ENCODE peak calls at places on chromosomes 2 and 18, in seven cellular contexts. One of them, this sample, is unnamed.

GRCh38 chr2:121043061-121043826 is 241.8 kb downstream of the TFCP2L1 start:
- DNase-seq in mesenchymal stem cell: no peak
- DNase-seq in DMS53: no peak
- DNase-seq in stimulated activated CD8-positive, alpha-beta memory T cell treated with anti-CD3 and anti-CD28 coated beads, Interleukin-4, amount 100 ng/mL, for 1 hour: no peak
- DNase-seq in KG1: no peak
- DNase-seq in naive thymus-derived CD8-positive, alpha-beta T cell: no peak
- DNase-seq in HuH-7: no peak
- DNase-seq in this sample: no peak

GRCh38 chr2:42575458-42576064 is 7.1 kb downstream of the MTA3 start:
- DNase-seq in mesenchymal stem cell: no peak
- DNase-seq in DMS53: no peak
- DNase-seq in stimulated activated CD8-positive, alpha-beta memory T cell treated with anti-CD3 and anti-CD28 coated beads, Interleukin-4, amount 100 ng/mL, for 1 hour: no peak
- DNase-seq in KG1: no peak
- DNase-seq in naive thymus-derived CD8-positive, alpha-beta T cell: no peak
- DNase-seq in HuH-7: no peak
- DNase-seq in this sample: no peak

GRCh38 chr2:63050186-63050915 is at the start of gene OTX1:
- DNase-seq in mesenchymal stem cell: no peak
- DNase-seq in DMS53: peak
- DNase-seq in stimulated activated CD8-positive, alpha-beta memory T cell treated with anti-CD3 and anti-CD28 coated beads, Interleukin-4, amount 100 ng/mL, for 1 hour: no peak
- DNase-seq in KG1: no peak
- DNase-seq in naive thymus-derived CD8-positive, alpha-beta T cell: no peak
- DNase-seq in HuH-7: peak
- DNase-seq in this sample: peak

GRCh38 chr2:222561817-222562424 is 94.0 kb downstream of the FARSB start:
- DNase-seq in mesenchymal stem cell: peak
- DNase-seq in DMS53: peak
- DNase-seq in stimulated activated CD8-positive, alpha-beta memory T cell treated with anti-CD3 and anti-CD28 coated beads, Interleukin-4, amount 100 ng/mL, for 1 hour: no peak
- DNase-seq in KG1: no peak
- DNase-seq in naive thymus-derived CD8-positive, alpha-beta T cell: no peak
- DNase-seq in HuH-7: peak
- DNase-seq in this sample: no peak

GRCh38 chr2:94966689-94967088 is 58.8 kb upstream of the MAL start:
- DNase-seq in mesenchymal stem cell: no peak
- DNase-seq in DMS53: peak
- DNase-seq in stimulated activated CD8-positive, alpha-beta memory T cell treated with anti-CD3 and anti-CD28 coated beads, Interleukin-4, amount 100 ng/mL, for 1 hour: no peak
- DNase-seq in KG1: no peak
- DNase-seq in naive thymus-derived CD8-positive, alpha-beta T cell: no peak
- DNase-seq in HuH-7: no peak
- DNase-seq in this sample: no peak

GRCh38 chr2:231357931-231358330 is 37.6 kb upstream of the B3GNT7 start:
- DNase-seq in mesenchymal stem cell: no peak
- DNase-seq in DMS53: no peak
- DNase-seq in stimulated activated CD8-positive, alpha-beta memory T cell treated with anti-CD3 and anti-CD28 coated beads, Interleukin-4, amount 100 ng/mL, for 1 hour: no peak
- DNase-seq in KG1: no peak
- DNase-seq in naive thymus-derived CD8-positive, alpha-beta T cell: no peak
- DNase-seq in HuH-7: no peak
- DNase-seq in this sample: no peak

GRCh38 chr18:21363411-21363810 is 121.4 kb downstream of the GREB1L start:
- DNase-seq in mesenchymal stem cell: no peak
- DNase-seq in DMS53: no peak
- DNase-seq in stimulated activated CD8-positive, alpha-beta memory T cell treated with anti-CD3 and anti-CD28 coated beads, Interleukin-4, amount 100 ng/mL, for 1 hour: no peak
- DNase-seq in KG1: no peak
- DNase-seq in naive thymus-derived CD8-positive, alpha-beta T cell: no peak
- DNase-seq in HuH-7: no peak
- DNase-seq in this sample: no peak

GRCh38 chr2:59930430-59930829 is 623.0 kb downstream of the BCL11A start:
- DNase-seq in mesenchymal stem cell: no peak
- DNase-seq in DMS53: no peak
- DNase-seq in stimulated activated CD8-positive, alpha-beta memory T cell treated with anti-CD3 and anti-CD28 coated beads, Interleukin-4, amount 100 ng/mL, for 1 hour: no peak
- DNase-seq in KG1: no peak
- DNase-seq in naive thymus-derived CD8-positive, alpha-beta T cell: no peak
- DNase-seq in HuH-7: no peak
- DNase-seq in this sample: no peak

GRCh38 chr2:52697690-52698089 is 1069.9 kb upstream of the CHAC2 start:
- DNase-seq in mesenchymal stem cell: no peak
- DNase-seq in DMS53: no peak
- DNase-seq in stimulated activated CD8-positive, alpha-beta memory T cell treated with anti-CD3 and anti-CD28 coated beads, Interleukin-4, amount 100 ng/mL, for 1 hour: no peak
- DNase-seq in KG1: no peak
- DNase-seq in naive thymus-derived CD8-positive, alpha-beta T cell: no peak
- DNase-seq in HuH-7: no peak
- DNase-seq in this sample: no peak

GRCh38 chr2:204900487-204900886 is 355.2 kb downstream of the PARD3B start:
- DNase-seq in mesenchymal stem cell: no peak
- DNase-seq in DMS53: peak
- DNase-seq in stimulated activated CD8-positive, alpha-beta memory T cell treated with anti-CD3 and anti-CD28 coated beads, Interleukin-4, amount 100 ng/mL, for 1 hour: no peak
- DNase-seq in KG1: no peak
- DNase-seq in naive thymus-derived CD8-positive, alpha-beta T cell: no peak
- DNase-seq in HuH-7: peak
- DNase-seq in this sample: no peak

GRCh38 chr2:13819896-13820295 is 812.6 kb upstream of the LRATD1 start:
- DNase-seq in mesenchymal stem cell: peak
- DNase-seq in DMS53: no peak
- DNase-seq in stimulated activated CD8-positive, alpha-beta memory T cell treated with anti-CD3 and anti-CD28 coated beads, Interleukin-4, amount 100 ng/mL, for 1 hour: no peak
- DNase-seq in KG1: no peak
- DNase-seq in naive thymus-derived CD8-positive, alpha-beta T cell: no peak
- DNase-seq in HuH-7: no peak
- DNase-seq in this sample: no peak

GRCh38 chr2:43445248-43445647 is 150.6 kb downstream of the THADA start:
- DNase-seq in mesenchymal stem cell: no peak
- DNase-seq in DMS53: no peak
- DNase-seq in stimulated activated CD8-positive, alpha-beta memory T cell treated with anti-CD3 and anti-CD28 coated beads, Interleukin-4, amount 100 ng/mL, for 1 hour: no peak
- DNase-seq in KG1: no peak
- DNase-seq in naive thymus-derived CD8-positive, alpha-beta T cell: no peak
- DNase-seq in HuH-7: no peak
- DNase-seq in this sample: no peak

GRCh38 chr2:12321886-12322285 is 394.9 kb upstream of the TRIB2 start:
- DNase-seq in mesenchymal stem cell: peak
- DNase-seq in DMS53: no peak
- DNase-seq in stimulated activated CD8-positive, alpha-beta memory T cell treated with anti-CD3 and anti-CD28 coated beads, Interleukin-4, amount 100 ng/mL, for 1 hour: no peak
- DNase-seq in KG1: no peak
- DNase-seq in naive thymus-derived CD8-positive, alpha-beta T cell: no peak
- DNase-seq in HuH-7: no peak
- DNase-seq in this sample: no peak

This sample was measured in NCI-H1436 treated with DMSO at 0.1 percent for 48 hours.